ENCODE peak calls at places on chromosomes 2 and 18, in nine cellular contexts. One of them, this sample, is unnamed.
A peak's percentile ranks its signal among the peaks of the same experiment; 100 is the strongest.

GRCh38 chr2:216233281-216233995 is 124.3 kb downstream of the XRCC5 start:
- DNase-seq in uterus: no peak
- DNase-seq in HCT116: no peak
- DNase-seq in neural crest cell: no peak
- DNase-seq in NCI-H1092: no peak
- DNase-seq in SHP77: no peak
- DNase-seq in mammary epithelial cell: peak; percentile 11
- DNase-seq in astrocyte of the cerebellum: no peak
- DNase-seq in GM12891: no peak
- DNase-seq in this sample: no peak

GRCh38 chr2:113754989-113755689 is 1.3 kb downstream of the SLC35F5 start:
- DNase-seq in GM12891: no peak
- DNase-seq in neural crest cell: no peak
- DNase-seq in HCT116: no peak
- DNase-seq in SHP77: no peak
- DNase-seq in mammary epithelial cell: peak; percentile 39
- DNase-seq in uterus: no peak
- DNase-seq in astrocyte of the cerebellum: no peak
- DNase-seq in NCI-H1092: no peak
- DNase-seq in this sample: no peak

GRCh38 chr18:79394438-79395307 is 1.1 kb upstream of the NFATC1 start:
- DNase-seq in mammary epithelial cell: no peak
- DNase-seq in neural crest cell: no peak
- DNase-seq in HCT116: no peak
- DNase-seq in SHP77: no peak
- DNase-seq in uterus: peak; percentile 80
- DNase-seq in GM12891: no peak
- DNase-seq in NCI-H1092: no peak
- DNase-seq in astrocyte of the cerebellum: no peak
- DNase-seq in this sample: no peak

GRCh38 chr2:197821550-197822218 is 17.3 kb downstream of the PLCL1 start:
- DNase-seq in HCT116: no peak
- DNase-seq in NCI-H1092: no peak
- DNase-seq in mammary epithelial cell: no peak
- DNase-seq in uterus: no peak
- DNase-seq in GM12891: no peak
- DNase-seq in neural crest cell: no peak
- DNase-seq in SHP77: no peak
- DNase-seq in astrocyte of the cerebellum: no peak
- DNase-seq in this sample: no peak

GRCh38 chr18:32346667-32347066 is 124.0 kb downstream of the GAREM1 start:
- DNase-seq in mammary epithelial cell: no peak
- DNase-seq in astrocyte of the cerebellum: no peak
- DNase-seq in neural crest cell: peak; percentile 13
- DNase-seq in NCI-H1092: no peak
- DNase-seq in uterus: no peak
- DNase-seq in SHP77: no peak
- DNase-seq in GM12891: no peak
- DNase-seq in HCT116: no peak
- DNase-seq in this sample: no peak

GRCh38 chr2:127217470-127218325 is 2.4 kb downstream of the CYP27C1 start:
- DNase-seq in SHP77: no peak
- DNase-seq in astrocyte of the cerebellum: no peak
- DNase-seq in neural crest cell: no peak
- DNase-seq in NCI-H1092: no peak
- DNase-seq in uterus: no peak
- DNase-seq in mammary epithelial cell: peak; percentile 98
- DNase-seq in GM12891: no peak
- DNase-seq in HCT116: peak; percentile 23
- DNase-seq in this sample: no peak

GRCh38 chr2:67566958-67567635 is 170.0 kb downstream of the ETAA1 start:
- DNase-seq in HCT116: no peak
- DNase-seq in NCI-H1092: no peak
- DNase-seq in uterus: no peak
- DNase-seq in astrocyte of the cerebellum: no peak
- DNase-seq in neural crest cell: no peak
- DNase-seq in GM12891: no peak
- DNase-seq in SHP77: no peak
- DNase-seq in mammary epithelial cell: no peak
- DNase-seq in this sample: no peak

GRCh38 chr2:197168705-197169104 is 141.9 kb downstream of the ANKRD44 start:
- DNase-seq in neural crest cell: peak; percentile 65
- DNase-seq in HCT116: peak; percentile 52
- DNase-seq in NCI-H1092: peak; percentile 22
- DNase-seq in SHP77: peak; percentile 23
- DNase-seq in GM12891: no peak
- DNase-seq in astrocyte of the cerebellum: peak; percentile 27
- DNase-seq in mammary epithelial cell: no peak
- DNase-seq in uterus: peak; percentile 52
- DNase-seq in this sample: peak; percentile 36

GRCh38 chr18:49207373-49207772 is 253.1 kb downstream of the DYM start:
- DNase-seq in NCI-H1092: no peak
- DNase-seq in neural crest cell: no peak
- DNase-seq in astrocyte of the cerebellum: peak; percentile 66
- DNase-seq in uterus: no peak
- DNase-seq in SHP77: no peak
- DNase-seq in HCT116: peak; percentile 21
- DNase-seq in GM12891: no peak
- DNase-seq in mammary epithelial cell: peak; percentile 91
- DNase-seq in this sample: no peak

GRCh38 chr18:10474309-10474708 is 19.9 kb downstream of the APCDD1 start:
- DNase-seq in GM12891: no peak
- DNase-seq in SHP77: no peak
- DNase-seq in mammary epithelial cell: no peak
- DNase-seq in NCI-H1092: no peak
- DNase-seq in astrocyte of the cerebellum: no peak
- DNase-seq in HCT116: no peak
- DNase-seq in neural crest cell: no peak
- DNase-seq in uterus: no peak
- DNase-seq in this sample: no peak

GRCh38 chr2:109545828-109546713 is 67.7 kb downstream of the SEPTIN10 start:
- DNase-seq in GM12891: no peak
- DNase-seq in mammary epithelial cell: peak; percentile 35
- DNase-seq in uterus: peak; percentile 55
- DNase-seq in NCI-H1092: peak; percentile 1
- DNase-seq in neural crest cell: peak; percentile 74
- DNase-seq in astrocyte of the cerebellum: peak; percentile 41
- DNase-seq in SHP77: peak; percentile 15
- DNase-seq in HCT116: peak; percentile 28
- DNase-seq in this sample: peak; percentile 25

GRCh38 chr18:22930089-22930713 is 2.9 kb upstream of the RBBP8 start:
- DNase-seq in astrocyte of the cerebellum: peak; percentile 49
- DNase-seq in NCI-H1092: peak; percentile 69
- DNase-seq in HCT116: peak; percentile 57
- DNase-seq in neural crest cell: peak; percentile 72
- DNase-seq in SHP77: peak; percentile 57
- DNase-seq in mammary epithelial cell: peak; percentile 63
- DNase-seq in uterus: peak; percentile 77
- DNase-seq in GM12891: peak; percentile 11
- DNase-seq in this sample: peak; percentile 57